ENCODE peak calls at places on chromosomes 16 and 17, in nine cellular contexts. K is A549; B is Panc1; H is CD4-positive, CD25-positive, alpha-beta regulatory T cell; M is pancreas; L is Right ventricle myocardium inferior; V is naive thymus-derived CD4-positive, alpha-beta T cell; P is Right ventricle myocardium superior; Y is CD8-positive, alpha-beta T cell. T is an unnamed sample.

GRCh38 chr17:68351395-68351794 is 60.1 kb downstream of the ARSG start:
- ATAC-seq in K (peak; percentile 41), B (no peak), H (no peak), M (no peak), L (peak; percentile 56), V (no peak), P (peak; percentile 74), Y (no peak), T (no peak)

GRCh38 chr17:31225831-31226230 is 71.2 kb downstream of the OMG start:
- ATAC-seq in K (no peak), B (no peak), H (no peak), M (no peak), L (no peak), V (no peak), P (no peak), Y (no peak), T (no peak)

GRCh38 chr16:11734653-11735043 is 8.0 kb downstream of the TXNDC11 start:
- ATAC-seq in K (no peak), B (no peak), H (no peak), M (no peak), L (peak; percentile 15), V (no peak), P (peak; percentile 13), Y (no peak), T (no peak)

GRCh38 chr17:45229681-45230409 is 8.2 kb downstream of the FMNL1 start:
- ATAC-seq in K (no peak), B (no peak), H (no peak), M (no peak), L (peak; percentile 24), V (no peak), P (peak; percentile 22), Y (no peak), T (peak; percentile 61)

GRCh38 chr17:19753661-19754463 is 5.8 kb upstream of the ALDH3A1 start:
- ATAC-seq in K (peak; percentile 66), B (peak; percentile 87), H (no peak), M (peak; percentile 82), L (peak; percentile 74), V (no peak), P (peak; percentile 87), Y (no peak), T (no peak)

GRCh38 chr16:31467151-31467550 is 4.8 kb upstream of the TGFB1I1 start:
- ATAC-seq in K (no peak), B (no peak), H (peak; percentile 11), M (no peak), L (no peak), V (no peak), P (no peak), Y (no peak), T (peak; percentile 66)

GRCh38 chr17:15981208-15981607 is 18.3 kb downstream of the ZSWIM7 start:
- ATAC-seq in K (no peak), B (no peak), H (no peak), M (no peak), L (no peak), V (peak; percentile 26), P (no peak), Y (no peak), T (peak; percentile 99)

GRCh38 chr16:4239020-4239419 is 2.9 kb downstream of the SRL start:
- ATAC-seq in K (no peak), B (no peak), H (no peak), M (no peak), L (peak; percentile 15), V (no peak), P (peak; percentile 23), Y (no peak), T (no peak)

GRCh38 chr16:9261376-9261775 is 169.9 kb downstream of the HAPSTR1 start:
- ATAC-seq in K (no peak), B (no peak), H (no peak), M (no peak), L (no peak), V (no peak), P (no peak), Y (no peak), T (no peak)

GRCh38 chr16:20674684-20675487 is 22.6 kb downstream of the ACSM1 start:
- ATAC-seq in K (no peak), B (peak; percentile 77), H (no peak), M (peak; percentile 32), L (peak; percentile 50), V (peak; percentile 15), P (peak; percentile 52), Y (no peak), T (peak; percentile 46)

GRCh38 chr16:80993293-80993691 is 13.4 kb downstream of the CMC2 start:
- ATAC-seq in K (peak; percentile 89), B (peak; percentile 48), H (no peak), M (peak; percentile 19), L (peak; percentile 63), V (no peak), P (peak; percentile 73), Y (no peak), T (no peak)

GRCh38 chr17:50348522-50349240 is 2.8 kb downstream of the XYLT2 start:
- ATAC-seq in K (no peak), B (no peak), H (no peak), M (no peak), L (no peak), V (no peak), P (no peak), Y (no peak), T (no peak)

GRCh38 chr16:73036074-73036826 is 11.7 kb downstream of the ZFHX3 start:
- ATAC-seq in K (no peak), B (no peak), H (peak; percentile 20), M (peak; percentile 53), L (no peak), V (peak; percentile 46), P (no peak), Y (no peak), T (peak; percentile 85)

GRCh38 chr17:3981455-3981854 is 17.2 kb upstream of the ATP2A3 start:
- ATAC-seq in K (no peak), B (no peak), H (no peak), M (no peak), L (no peak), V (no peak), P (no peak), Y (no peak), T (no peak)

GRCh38 chr16:27284865-27285675 is 16.5 kb upstream of the NSMCE1 start:
- ATAC-seq in K (no peak), B (no peak), H (no peak), M (no peak), L (no peak), V (no peak), P (no peak), Y (no peak), T (peak; percentile 69)

GRCh38 chr16:53545433-53545832 is 42.4 kb upstream of the AKTIP start:
- ATAC-seq in K (no peak), B (no peak), H (peak; percentile 72), M (no peak), L (no peak), V (peak; percentile 88), P (no peak), Y (peak; percentile 85), T (no peak)

GRCh38 chr16:166375-167116 is 768 bp downstream of the HBM start:
- ATAC-seq in K (no peak), B (no peak), H (no peak), M (no peak), L (no peak), V (peak; percentile 44), P (no peak), Y (no peak), T (no peak)

GRCh38 chr16:23072084-23072599 is 77.1 kb downstream of the USP31 start:
- ATAC-seq in K (peak; percentile 89), B (no peak), H (no peak), M (no peak), L (peak; percentile 79), V (no peak), P (peak; percentile 87), Y (no peak), T (no peak)

GRCh38 chr16:89103156-89103555 is 9.5 kb downstream of the ACSF3 start:
- ATAC-seq in K (no peak), B (no peak), H (no peak), M (no peak), L (no peak), V (no peak), P (no peak), Y (no peak), T (no peak)

GRCh38 chr17:27322026-27322425 is 28.1 kb downstream of the WSB1 start:
- ATAC-seq in K (no peak), B (no peak), H (no peak), M (no peak), L (no peak), V (no peak), P (no peak), Y (no peak), T (no peak)

GRCh38 chr16:79011282-79011681 is 589.3 kb downstream of the MAF start:
- ATAC-seq in K (no peak), B (no peak), H (no peak), M (no peak), L (no peak), V (no peak), P (no peak), Y (no peak), T (no peak)

GRCh38 chr16:23907457-23907902 is 71.7 kb downstream of the PRKCB start:
- ATAC-seq in K (no peak), B (no peak), H (no peak), M (no peak), L (no peak), V (peak; percentile 18), P (no peak), Y (no peak), T (no peak)

GRCh38 chr17:83171661-83172060 is 92.3 kb downstream of the METRNL start:
- ATAC-seq in K (no peak), B (peak; percentile 41), H (no peak), M (no peak), L (no peak), V (no peak), P (no peak), Y (no peak), T (no peak)

GRCh38 chr17:51670899-51671298 is 410.6 kb downstream of the UTP18 start:
- ATAC-seq in K (peak; percentile 21), B (no peak), H (no peak), M (no peak), L (no peak), V (no peak), P (no peak), Y (no peak), T (no peak)